ENCODE peak calls at places on chromosomes 3 and 15, in four cellular contexts. One of them, this sample, is unnamed.

GRCh38 chr3:57559526-57559925 is 3.5 kb downstream of the PDE12 start:
- DNase-seq in globus pallidus: no peak
- DNase-seq in NCI-H1092 treated with DMSO at 0.1 percent for 48 hours: no peak
- DNase-seq in iPS DF 19.7: no peak
- DNase-seq in this sample: no peak

GRCh38 chr3:24583004-24583403 is 88.4 kb upstream of the THRB start:
- DNase-seq in globus pallidus: peak
- DNase-seq in NCI-H1092 treated with DMSO at 0.1 percent for 48 hours: no peak
- DNase-seq in iPS DF 19.7: no peak
- DNase-seq in this sample: no peak

GRCh38 chr3:58565621-58566397 is 11.4 kb downstream of the FAM107A start:
- DNase-seq in NCI-H1092 treated with DMSO at 0.1 percent for 48 hours: no peak
- DNase-seq in iPS DF 19.7: no peak
- DNase-seq in globus pallidus: no peak
- DNase-seq in this sample: no peak

GRCh38 chr3:57026918-57027317 is 33.5 kb upstream of the SPATA12 start:
- DNase-seq in iPS DF 19.7: no peak
- DNase-seq in NCI-H1092 treated with DMSO at 0.1 percent for 48 hours: no peak
- DNase-seq in globus pallidus: no peak
- DNase-seq in this sample: peak

GRCh38 chr15:85837011-85837433 is 42.3 kb upstream of the KLHL25 start:
- DNase-seq in NCI-H1092 treated with DMSO at 0.1 percent for 48 hours: no peak
- DNase-seq in globus pallidus: no peak
- DNase-seq in iPS DF 19.7: no peak
- DNase-seq in this sample: no peak

GRCh38 chr15:66698318-66698961 is 3.6 kb upstream of the SMAD6 start:
- DNase-seq in NCI-H1092 treated with DMSO at 0.1 percent for 48 hours: peak
- DNase-seq in globus pallidus: peak
- DNase-seq in iPS DF 19.7: no peak
- DNase-seq in this sample: peak

GRCh38 chr3:171860830-171861535 is 17.8 kb downstream of the TMEM212 start:
- DNase-seq in globus pallidus: no peak
- DNase-seq in NCI-H1092 treated with DMSO at 0.1 percent for 48 hours: no peak
- DNase-seq in iPS DF 19.7: no peak
- DNase-seq in this sample: peak

GRCh38 chr15:96333194-96334016 is 2.9 kb downstream of the NR2F2 start:
- DNase-seq in NCI-H1092 treated with DMSO at 0.1 percent for 48 hours: peak
- DNase-seq in iPS DF 19.7: no peak
- DNase-seq in globus pallidus: no peak
- DNase-seq in this sample: no peak